ENCODE peak calls at places on chromosomes 5 and 9, in seven cellular contexts. One of them, this sample, is unnamed.

GRCh38 chr9:108665856-108666784 is 189.7 kb downstream of the ACTL7B start:
- DNase-seq in activated T-cell treated with anti-CD3 and anti-CD28 coated beads, Interleukin-2, amount 50 U/mL, for 4 hours: no peak
- DNase-seq in B cell: no peak
- DNase-seq in transverse colon: no peak
- DNase-seq in left kidney: no peak
- DNase-seq in HCT116: no peak
- DNase-seq in epithelial cell of esophagus: peak
- DNase-seq in this sample: no peak

GRCh38 chr5:61298580-61298979 is 33.5 kb upstream of the ZSWIM6 start:
- DNase-seq in activated T-cell treated with anti-CD3 and anti-CD28 coated beads, Interleukin-2, amount 50 U/mL, for 4 hours: no peak
- DNase-seq in B cell: no peak
- DNase-seq in transverse colon: no peak
- DNase-seq in left kidney: no peak
- DNase-seq in HCT116: no peak
- DNase-seq in epithelial cell of esophagus: peak
- DNase-seq in this sample: no peak

GRCh38 chr5:56985941-56986630 is 34.2 kb upstream of the MIER3 start:
- DNase-seq in activated T-cell treated with anti-CD3 and anti-CD28 coated beads, Interleukin-2, amount 50 U/mL, for 4 hours: no peak
- DNase-seq in B cell: no peak
- DNase-seq in transverse colon: no peak
- DNase-seq in left kidney: no peak
- DNase-seq in HCT116: no peak
- DNase-seq in epithelial cell of esophagus: no peak
- DNase-seq in this sample: no peak

GRCh38 chr9:35306281-35306680 is 144.5 kb downstream of the UNC13B start:
- DNase-seq in activated T-cell treated with anti-CD3 and anti-CD28 coated beads, Interleukin-2, amount 50 U/mL, for 4 hours: no peak
- DNase-seq in B cell: no peak
- DNase-seq in transverse colon: no peak
- DNase-seq in left kidney: no peak
- DNase-seq in HCT116: no peak
- DNase-seq in epithelial cell of esophagus: no peak
- DNase-seq in this sample: no peak

GRCh38 chr9:127959841-127960409 is 20.9 kb downstream of the EEIG1 start:
- DNase-seq in activated T-cell treated with anti-CD3 and anti-CD28 coated beads, Interleukin-2, amount 50 U/mL, for 4 hours: no peak
- DNase-seq in B cell: no peak
- DNase-seq in transverse colon: no peak
- DNase-seq in left kidney: no peak
- DNase-seq in HCT116: no peak
- DNase-seq in epithelial cell of esophagus: no peak
- DNase-seq in this sample: no peak

GRCh38 chr5:994821-995220 is 13.8 kb upstream of the NKD2 start:
- DNase-seq in activated T-cell treated with anti-CD3 and anti-CD28 coated beads, Interleukin-2, amount 50 U/mL, for 4 hours: no peak
- DNase-seq in B cell: no peak
- DNase-seq in transverse colon: no peak
- DNase-seq in left kidney: no peak
- DNase-seq in HCT116: no peak
- DNase-seq in epithelial cell of esophagus: no peak
- DNase-seq in this sample: no peak

GRCh38 chr5:54362992-54363630 is 52.7 kb upstream of the ARL15 start:
- DNase-seq in activated T-cell treated with anti-CD3 and anti-CD28 coated beads, Interleukin-2, amount 50 U/mL, for 4 hours: no peak
- DNase-seq in B cell: no peak
- DNase-seq in transverse colon: no peak
- DNase-seq in left kidney: no peak
- DNase-seq in HCT116: no peak
- DNase-seq in epithelial cell of esophagus: no peak
- DNase-seq in this sample: no peak

GRCh38 chr5:168193518-168194240 is 97.8 kb upstream of the WWC1 start:
- DNase-seq in activated T-cell treated with anti-CD3 and anti-CD28 coated beads, Interleukin-2, amount 50 U/mL, for 4 hours: no peak
- DNase-seq in B cell: no peak
- DNase-seq in transverse colon: no peak
- DNase-seq in left kidney: no peak
- DNase-seq in HCT116: no peak
- DNase-seq in epithelial cell of esophagus: no peak
- DNase-seq in this sample: no peak

GRCh38 chr5:169632946-169633345 is 4.1 kb upstream of the DOCK2 start:
- DNase-seq in activated T-cell treated with anti-CD3 and anti-CD28 coated beads, Interleukin-2, amount 50 U/mL, for 4 hours: no peak
- DNase-seq in B cell: no peak
- DNase-seq in transverse colon: no peak
- DNase-seq in left kidney: no peak
- DNase-seq in HCT116: no peak
- DNase-seq in epithelial cell of esophagus: no peak
- DNase-seq in this sample: no peak

GRCh38 chr5:176570044-176570443 is 20.9 kb downstream of the CDHR2 start:
- DNase-seq in activated T-cell treated with anti-CD3 and anti-CD28 coated beads, Interleukin-2, amount 50 U/mL, for 4 hours: no peak
- DNase-seq in B cell: no peak
- DNase-seq in transverse colon: no peak
- DNase-seq in left kidney: no peak
- DNase-seq in HCT116: no peak
- DNase-seq in epithelial cell of esophagus: peak
- DNase-seq in this sample: no peak

GRCh38 chr5:1405121-1405520 is 40.1 kb downstream of the SLC6A3 start:
- DNase-seq in activated T-cell treated with anti-CD3 and anti-CD28 coated beads, Interleukin-2, amount 50 U/mL, for 4 hours: no peak
- DNase-seq in B cell: no peak
- DNase-seq in transverse colon: no peak
- DNase-seq in left kidney: no peak
- DNase-seq in HCT116: no peak
- DNase-seq in epithelial cell of esophagus: no peak
- DNase-seq in this sample: no peak

GRCh38 chr9:37424686-37425297 is 2.3 kb downstream of the GRHPR start:
- DNase-seq in activated T-cell treated with anti-CD3 and anti-CD28 coated beads, Interleukin-2, amount 50 U/mL, for 4 hours: no peak
- DNase-seq in B cell: no peak
- DNase-seq in transverse colon: no peak
- DNase-seq in left kidney: no peak
- DNase-seq in HCT116: no peak
- DNase-seq in epithelial cell of esophagus: no peak
- DNase-seq in this sample: no peak

GRCh38 chr5:138163721-138164120 is 14.7 kb downstream of the BRD8 start:
- DNase-seq in activated T-cell treated with anti-CD3 and anti-CD28 coated beads, Interleukin-2, amount 50 U/mL, for 4 hours: no peak
- DNase-seq in B cell: no peak
- DNase-seq in transverse colon: no peak
- DNase-seq in left kidney: no peak
- DNase-seq in HCT116: no peak
- DNase-seq in epithelial cell of esophagus: no peak
- DNase-seq in this sample: no peak

GRCh38 chr5:10440367-10440990 is 1.2 kb upstream of the ROPN1L start:
- DNase-seq in activated T-cell treated with anti-CD3 and anti-CD28 coated beads, Interleukin-2, amount 50 U/mL, for 4 hours: no peak
- DNase-seq in B cell: no peak
- DNase-seq in transverse colon: no peak
- DNase-seq in left kidney: no peak
- DNase-seq in HCT116: no peak
- DNase-seq in epithelial cell of esophagus: no peak
- DNase-seq in this sample: no peak

GRCh38 chr5:8340739-8341344 is 471.9 kb downstream of the MTRR start:
- DNase-seq in activated T-cell treated with anti-CD3 and anti-CD28 coated beads, Interleukin-2, amount 50 U/mL, for 4 hours: no peak
- DNase-seq in B cell: no peak
- DNase-seq in transverse colon: no peak
- DNase-seq in left kidney: peak
- DNase-seq in HCT116: no peak
- DNase-seq in epithelial cell of esophagus: peak
- DNase-seq in this sample: no peak

GRCh38 chr9:22214497-22215031 is 205.5 kb upstream of the CDKN2B start:
- DNase-seq in activated T-cell treated with anti-CD3 and anti-CD28 coated beads, Interleukin-2, amount 50 U/mL, for 4 hours: no peak
- DNase-seq in B cell: no peak
- DNase-seq in transverse colon: no peak
- DNase-seq in left kidney: no peak
- DNase-seq in HCT116: no peak
- DNase-seq in epithelial cell of esophagus: peak
- DNase-seq in this sample: no peak

GRCh38 chr5:113514263-113514590 is 733 bp downstream of the YTHDC2 start:
- DNase-seq in activated T-cell treated with anti-CD3 and anti-CD28 coated beads, Interleukin-2, amount 50 U/mL, for 4 hours: no peak
- DNase-seq in B cell: no peak
- DNase-seq in transverse colon: no peak
- DNase-seq in left kidney: peak
- DNase-seq in HCT116: no peak
- DNase-seq in epithelial cell of esophagus: no peak
- DNase-seq in this sample: no peak

GRCh38 chr5:127958421-127959011 is 125.0 kb upstream of the SLC12A2 start:
- DNase-seq in activated T-cell treated with anti-CD3 and anti-CD28 coated beads, Interleukin-2, amount 50 U/mL, for 4 hours: no peak
- DNase-seq in B cell: no peak
- DNase-seq in transverse colon: peak
- DNase-seq in left kidney: no peak
- DNase-seq in HCT116: no peak
- DNase-seq in epithelial cell of esophagus: peak
- DNase-seq in this sample: no peak